ENCODE peak calls at places on chromosomes 2 and 18, in ten cellular contexts. O, N, H, U, Z, V, C, D, W and J are unnamed samples.

GRCh38 chr2:11512431-11512830 is 21.4 kb upstream of the GREB1 start:
- DNase-seq in O (no peak), N (no peak), H (no peak), U (no peak), Z (no peak), V (no peak), C (no peak), D (no peak), W (no peak), J (no peak)

GRCh38 chr2:18299423-18300212 is 260.8 kb downstream of the RDH14 start:
- DNase-seq in O (peak), N (no peak), H (no peak), U (peak), Z (peak), V (no peak), C (peak), D (no peak), W (no peak), J (peak)

GRCh38 chr2:216351172-216351925 is 20.9 kb downstream of the MARCHF4 start:
- DNase-seq in O (no peak), N (no peak), H (no peak), U (peak), Z (no peak), V (no peak), C (no peak), D (no peak), W (no peak), J (no peak)

GRCh38 chr2:113175736-113176695 is 2.2 kb downstream of the PSD4 start:
- DNase-seq in O (no peak), N (no peak), H (no peak), U (no peak), Z (no peak), V (peak), C (no peak), D (no peak), W (no peak), J (no peak)

GRCh38 chr2:121150126-121150525 is 134.9 kb downstream of the TFCP2L1 start:
- DNase-seq in O (no peak), N (peak), H (no peak), U (no peak), Z (no peak), V (no peak), C (no peak), D (no peak), W (no peak), J (no peak)

GRCh38 chr18:58928401-58928800 is 63.7 kb downstream of the ZNF532 start:
- DNase-seq in O (no peak), N (no peak), H (no peak), U (no peak), Z (no peak), V (no peak), C (no peak), D (no peak), W (no peak), J (no peak)

GRCh38 chr18:54075681-54076080 is 148.8 kb downstream of the MBD2 start:
- DNase-seq in O (no peak), N (no peak), H (no peak), U (no peak), Z (peak), V (no peak), C (peak), D (no peak), W (no peak), J (no peak)

GRCh38 chr2:235300368-235301201 is 193.3 kb upstream of the AGAP1 start:
- DNase-seq in O (no peak), N (peak), H (peak), U (peak), Z (no peak), V (no peak), C (peak), D (no peak), W (peak), J (peak)

GRCh38 chr2:186575302-186575701 is 14.6 kb upstream of the ITGAV start:
- DNase-seq in O (peak), N (no peak), H (no peak), U (peak), Z (peak), V (no peak), C (peak), D (no peak), W (no peak), J (peak)

GRCh38 chr2:42223822-42224268 is 54.7 kb downstream of the EML4 start:
- DNase-seq in O (no peak), N (no peak), H (no peak), U (peak), Z (no peak), V (no peak), C (no peak), D (no peak), W (no peak), J (no peak)

GRCh38 chr18:21433436-21433835 is 167.1 kb downstream of the ESCO1 start:
- DNase-seq in O (no peak), N (no peak), H (no peak), U (no peak), Z (peak), V (no peak), C (peak), D (no peak), W (no peak), J (no peak)

GRCh38 chr2:76008001-76008702 is 297.4 kb upstream of the GCFC2 start:
- DNase-seq in O (no peak), N (no peak), H (no peak), U (no peak), Z (no peak), V (no peak), C (no peak), D (no peak), W (no peak), J (no peak)

GRCh38 chr2:217338306-217338916 is 478.5 kb upstream of the TNP1 start:
- DNase-seq in O (no peak), N (no peak), H (no peak), U (peak), Z (peak), V (no peak), C (peak), D (peak), W (no peak), J (peak)

DNA sequence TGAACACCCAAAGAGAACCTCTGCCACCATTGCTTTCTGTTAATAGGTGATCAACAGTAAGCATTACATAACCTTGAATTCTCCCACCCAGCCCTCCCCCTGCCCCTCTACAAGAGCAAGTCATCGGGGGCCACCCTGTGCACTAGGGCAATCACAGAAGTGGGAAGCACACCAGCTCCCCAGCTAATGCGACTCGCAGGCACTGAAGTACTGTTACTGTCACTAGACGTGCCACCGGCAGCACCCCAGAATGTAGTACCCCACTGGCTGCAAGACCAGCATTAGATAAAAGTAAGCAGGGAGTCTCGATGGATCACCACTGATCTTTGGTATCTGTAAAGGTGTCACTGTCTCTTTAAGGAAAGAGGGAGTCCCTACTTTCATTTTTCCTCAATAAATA is 167.6 kb downstream of the FAM210A start:
- DNase-seq in O (no peak), N (no peak), H (no peak), U (no peak), Z (no peak), V (no peak), C (no peak), D (no peak), W (no peak), J (no peak)
- H3K27ac ChIP-seq in O (no peak), N (no peak), H (no peak), U (no peak), Z (no peak), V (no peak), C (no peak), D (no peak), W (no peak), J (no peak)

GRCh38 chr2:12686708-12687107 is 30.0 kb upstream of the TRIB2 start:
- DNase-seq in O (no peak), N (no peak), H (peak), U (no peak), Z (no peak), V (no peak), C (peak), D (no peak), W (no peak), J (no peak)
- H3K27ac ChIP-seq in O (no peak), N (no peak), H (no peak), U (no peak), Z (no peak), V (no peak), C (no peak), D (no peak), W (no peak), J (no peak)

DNA sequence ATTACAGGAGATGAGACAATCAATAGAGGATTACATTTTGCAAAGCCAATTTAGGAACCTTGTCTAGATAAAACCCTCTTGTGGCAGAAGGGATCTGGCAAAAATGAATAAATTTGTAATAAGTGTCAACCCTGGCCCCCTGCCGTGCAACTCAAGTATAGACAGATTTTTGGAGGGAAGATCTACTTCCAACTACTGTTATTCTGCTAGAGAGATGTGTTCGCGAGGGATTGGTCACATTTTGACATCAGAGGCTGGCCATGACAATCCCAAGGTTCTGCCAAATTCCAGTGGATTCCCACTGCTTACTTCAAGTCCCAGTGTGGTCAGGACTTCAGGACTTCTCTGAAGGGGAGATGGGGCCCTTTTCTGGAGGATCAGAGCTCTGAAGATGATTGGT is 192.6 kb downstream of the SH3RF3 start:
- DNase-seq in O (no peak), N (no peak), H (no peak), U (peak), Z (no peak), V (no peak), C (no peak), D (no peak), W (no peak), J (no peak)
- H3K27ac ChIP-seq in O (no peak), N (peak), H (peak), U (peak), Z (peak), V (no peak), C (no peak), D (peak), W (no peak), J (no peak)

DNA sequence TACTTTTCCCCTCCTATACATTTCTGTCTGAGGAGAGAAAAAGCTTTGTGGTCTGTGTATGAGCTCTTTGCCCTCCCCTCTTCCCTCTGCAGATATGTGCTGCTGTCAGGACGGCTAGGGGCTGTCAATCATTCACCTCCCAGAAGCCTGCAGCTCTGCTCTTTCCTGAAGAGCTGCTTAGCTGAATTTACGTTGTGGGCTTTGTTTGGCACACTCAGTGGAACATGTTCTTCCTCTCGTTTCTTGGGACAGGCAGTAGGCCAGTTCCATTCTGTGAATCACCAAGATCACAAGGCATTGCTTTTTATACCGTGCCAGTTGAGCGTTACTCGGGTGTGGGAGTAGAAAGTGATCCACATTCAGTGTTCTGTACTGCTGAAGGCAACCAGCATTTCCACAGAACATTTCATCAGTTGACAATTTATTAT is 136.7 kb downstream of the LAMA3 start:
- DNase-seq in O (no peak), N (peak), H (peak), U (peak), Z (no peak), V (no peak), C (peak), D (peak), W (no peak), J (no peak)
- H3K27ac ChIP-seq in O (no peak), N (no peak), H (no peak), U (no peak), Z (peak), V (no peak), C (peak), D (peak), W (no peak), J (no peak)

DNA sequence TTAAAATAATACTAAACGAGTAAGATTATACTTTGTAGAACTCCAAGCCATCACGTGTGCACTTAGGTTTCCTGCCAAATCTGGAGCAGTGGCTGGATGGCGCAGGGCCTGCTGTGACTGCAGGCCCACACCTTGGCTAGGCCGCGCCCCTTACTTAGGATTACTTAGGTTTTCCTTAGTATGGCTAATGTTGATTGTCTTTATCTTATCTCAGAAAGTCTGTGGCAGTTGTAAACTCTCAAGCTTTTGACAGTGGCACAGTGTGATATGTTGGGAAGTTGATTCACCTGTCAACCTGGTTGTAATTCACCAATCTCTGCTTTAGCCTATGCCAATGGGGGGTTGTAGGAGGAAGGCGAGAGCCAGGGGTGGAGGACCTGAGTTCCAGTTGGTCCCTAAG is 208.4 kb downstream of the ZNF407 start:
- DNase-seq in O (no peak), N (no peak), H (no peak), U (no peak), Z (peak), V (no peak), C (peak), D (no peak), W (no peak), J (no peak)
- H3K27ac ChIP-seq in O (no peak), N (no peak), H (no peak), U (peak), Z (peak), V (no peak), C (peak), D (peak), W (no peak), J (no peak)

DNA sequence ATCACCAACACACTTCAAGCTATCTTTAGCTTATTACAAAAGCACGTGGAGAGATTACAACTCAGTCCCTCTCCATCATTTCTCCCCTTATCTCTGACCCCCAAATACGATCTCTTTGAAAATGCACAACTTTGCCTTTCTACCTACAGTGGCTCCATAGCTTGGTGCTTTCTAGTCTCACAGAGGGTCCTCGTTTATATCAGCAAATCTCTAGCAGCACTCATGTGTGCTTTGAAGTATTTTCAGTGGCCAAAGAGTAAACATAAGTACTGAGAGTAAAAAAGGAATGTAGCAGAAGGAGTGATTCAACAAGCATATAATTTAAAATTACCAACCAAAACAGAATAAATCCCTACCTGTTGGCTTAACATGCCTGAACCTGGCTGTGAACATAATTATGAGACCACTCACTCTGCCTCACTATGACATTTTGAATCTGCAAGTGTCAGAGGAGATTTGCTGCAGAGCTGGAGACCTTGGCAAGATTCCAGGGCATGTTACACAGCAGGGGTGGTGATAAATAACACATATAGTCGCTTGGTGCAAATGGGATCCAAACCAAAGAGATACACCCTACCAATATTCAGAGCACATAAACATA is 54.6 kb downstream of the LAMA3 start:
- DNase-seq in O (no peak), N (no peak), H (no peak), U (no peak), Z (no peak), V (no peak), C (no peak), D (no peak), W (no peak), J (no peak)
- H3K27ac ChIP-seq in O (peak), N (no peak), H (no peak), U (no peak), Z (no peak), V (no peak), C (no peak), D (no peak), W (no peak), J (no peak)

DNA sequence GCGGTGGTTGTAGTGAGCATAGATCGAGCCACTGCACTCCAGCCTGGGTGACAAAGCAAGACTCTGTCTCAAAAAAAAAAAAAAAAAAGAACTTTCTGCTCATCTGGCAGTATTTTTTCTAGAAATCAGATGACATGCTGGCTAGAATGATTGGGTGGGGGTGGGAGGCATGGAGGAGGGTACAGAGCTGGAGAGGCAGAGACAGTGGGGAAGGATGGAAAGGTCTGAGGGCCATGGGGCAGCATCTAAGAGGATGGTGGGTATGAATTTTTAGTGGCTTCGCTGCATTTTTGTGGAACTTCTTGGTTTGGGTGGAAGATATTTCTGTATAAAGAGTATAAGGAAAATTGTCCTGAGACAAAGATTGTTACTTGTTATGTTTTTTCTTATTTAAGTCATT is 23.3 kb downstream of the ARMC9 start:
- DNase-seq in O (no peak), N (no peak), H (no peak), U (no peak), Z (no peak), V (no peak), C (no peak), D (peak), W (no peak), J (no peak)
- H3K27ac ChIP-seq in O (no peak), N (no peak), H (peak), U (peak), Z (no peak), V (no peak), C (peak), D (peak), W (no peak), J (no peak)

GRCh38 chr2:72144746-72145657 is 2.7 kb downstream of the CYP26B1 start:
- DNase-seq in O (peak), N (peak), H (peak), U (no peak), Z (peak), V (no peak), C (peak), D (peak), W (peak), J (peak)
- H3K27ac ChIP-seq in O (peak), N (no peak), H (no peak), U (no peak), Z (peak), V (no peak), C (no peak), D (peak), W (no peak), J (peak)

DNA sequence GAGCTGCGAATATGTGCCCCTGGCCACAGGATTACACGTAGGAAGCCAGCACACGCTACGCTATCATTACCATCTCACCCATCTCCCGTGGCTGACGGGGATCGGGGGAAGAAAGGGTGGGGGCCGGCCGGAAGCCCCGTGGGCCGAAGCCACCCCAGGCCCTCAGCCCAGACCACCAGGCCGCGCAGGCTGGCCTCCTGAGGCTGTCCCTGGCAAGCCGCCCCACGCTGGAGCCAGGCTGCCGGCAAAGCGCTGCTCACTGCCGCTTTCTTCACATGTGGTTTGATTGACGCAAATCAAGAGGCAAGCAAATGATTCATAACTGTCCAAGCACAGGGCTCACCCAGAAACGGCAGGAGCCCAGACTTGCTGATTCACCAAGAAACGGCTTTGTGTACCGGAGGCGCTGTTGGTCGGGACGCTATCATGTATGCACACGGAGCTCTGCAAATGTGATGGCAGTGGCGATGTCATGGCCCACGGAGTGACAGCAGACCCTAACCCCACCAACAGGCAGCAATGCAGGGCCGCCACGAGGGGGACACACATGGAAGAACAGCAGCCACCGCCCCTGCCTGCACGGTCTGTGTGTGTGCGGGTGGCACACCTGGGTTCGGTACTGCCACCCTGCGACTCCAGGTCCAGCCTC is 125.7 kb downstream of the HDAC4 start:
- DNase-seq in O (peak), N (peak), H (peak), U (peak), Z (peak), V (peak), C (peak), D (peak), W (peak), J (no peak)
- H3K27ac ChIP-seq in O (peak), N (no peak), H (peak), U (peak), Z (peak), V (peak), C (peak), D (peak), W (no peak), J (no peak)

DNA sequence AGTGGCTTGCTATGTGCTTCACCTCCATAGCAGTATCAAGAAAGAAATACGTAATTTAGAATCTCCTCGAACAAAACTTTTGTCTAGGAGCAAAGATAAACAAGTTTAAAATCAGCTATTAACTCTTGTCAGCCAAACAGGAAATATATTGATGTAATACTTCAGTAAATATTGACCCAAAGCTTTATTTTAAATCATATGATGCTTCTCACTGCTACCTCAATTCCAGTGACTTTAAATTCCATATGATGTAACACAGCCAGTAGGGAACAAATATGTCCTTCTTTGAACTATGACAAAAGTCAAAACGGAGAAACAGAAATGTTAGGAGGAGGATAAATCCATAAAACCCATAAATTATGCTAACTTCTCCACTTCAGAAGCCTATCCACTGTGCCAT is 7.2 kb downstream of the RNF103 start:
- DNase-seq in O (no peak), N (no peak), H (no peak), U (no peak), Z (no peak), V (no peak), C (no peak), D (no peak), W (no peak), J (no peak)
- H3K27ac ChIP-seq in O (no peak), N (no peak), H (no peak), U (no peak), Z (no peak), V (no peak), C (no peak), D (no peak), W (no peak), J (no peak)